ENCODE peak calls at places on chromosomes 5 and 9, in six cellular contexts. X is stimulated activated CD8-positive, alpha-beta memory T cell treated with anti-CD3 and anti-CD28 coated beads, Interleukin-2, amount 100 ng/mL, for 1 hour; C is RWPE1; P is nephron progenitor cell; R is neural crest cell; W is ovary. H is an unnamed sample.

GRCh38 chr9:114091711-114092110 is 7.4 kb downstream of the KIF12 start:
- DNase-seq in C (no peak), R (no peak), X (no peak), P (no peak), W (no peak), H (no peak)

GRCh38 chr5:123936548-123936947 is 424.6 kb downstream of the CSNK1G3 start:
- DNase-seq in P (peak), W (no peak), C (no peak), X (no peak), R (no peak), H (peak)

GRCh38 chr9:2181794-2182193 is 166.6 kb downstream of the SMARCA2 start:
- DNase-seq in C (peak), X (no peak), P (peak), R (peak), W (no peak), H (peak)

GRCh38 chr9:71816782-71817549 is 48.7 kb upstream of the CEMIP2 start:
- DNase-seq in W (no peak), P (no peak), X (no peak), C (no peak), R (no peak), H (peak)

GRCh38 chr9:92242115-92242778 is 51.2 kb downstream of the IARS1 start:
- DNase-seq in R (peak), W (peak), P (no peak), X (no peak), C (no peak), H (no peak)

GRCh38 chr9:129484325-129485000 is 136.4 kb downstream of the C9orf50 start:
- DNase-seq in P (no peak), C (no peak), X (no peak), W (no peak), R (no peak), H (no peak)

GRCh38 chr9:82538634-82539033 is 524.3 kb downstream of the RASEF start:
- DNase-seq in P (no peak), X (no peak), C (no peak), R (no peak), W (no peak), H (no peak)

GRCh38 chr5:123438902-123439301 is 15.7 kb upstream of the CEP120 start:
- DNase-seq in P (no peak), W (no peak), R (no peak), X (no peak), C (no peak), H (no peak)

GRCh38 chr9:134764870-134765269 is 115.7 kb upstream of the FCN2 start:
- DNase-seq in X (no peak), P (no peak), R (no peak), W (no peak), C (peak), H (no peak)

GRCh38 chr9:84207443-84208032 is 133.0 kb downstream of the SLC28A3 start:
- DNase-seq in P (no peak), W (no peak), R (no peak), C (no peak), X (no peak), H (no peak)

GRCh38 chr9:7613931-7614330 is 185.6 kb downstream of the DMAC1 start:
- DNase-seq in W (no peak), C (no peak), P (no peak), X (no peak), R (no peak), H (no peak)

GRCh38 chr5:97838214-97838613 is 655.2 kb upstream of the RIOK2 start:
- DNase-seq in X (no peak), C (peak), W (no peak), P (no peak), R (no peak), H (no peak)

GRCh38 chr9:2178034-2178734 is 163.0 kb downstream of the SMARCA2 start:
- DNase-seq in C (no peak), X (no peak), R (no peak), P (no peak), W (no peak), H (no peak)

GRCh38 chr5:155996123-155996522 is 330.8 kb upstream of the SGCD start:
- DNase-seq in P (no peak), R (no peak), W (no peak), X (no peak), C (no peak), H (no peak)

GRCh38 chr9:131421691-131422090 is 27.8 kb downstream of the PRRC2B start:
- DNase-seq in P (no peak), R (no peak), C (no peak), X (no peak), W (no peak), H (no peak)

GRCh38 chr9:107708786-107709185 is 219.2 kb upstream of the KLF4 start:
- DNase-seq in R (no peak), C (no peak), X (no peak), W (no peak), P (no peak), H (no peak)

GRCh38 chr5:173420108-173420507 is 91.9 kb upstream of the STC2 start:
- DNase-seq in W (no peak), P (no peak), R (no peak), C (no peak), X (no peak), H (no peak)

GRCh38 chr9:124284940-124285441 is 27.2 kb downstream of the NEK6 start:
- DNase-seq in X (no peak), W (no peak), R (peak), P (no peak), C (no peak), H (no peak)

GRCh38 chr5:61802456-61802855 is 470.4 kb downstream of the ZSWIM6 start:
- DNase-seq in X (no peak), W (no peak), C (no peak), P (no peak), R (no peak), H (no peak)

GRCh38 chr5:148998174-148998797 is 64.6 kb downstream of the SH3TC2 start:
- DNase-seq in C (peak), R (peak), W (no peak), P (no peak), X (no peak), H (no peak)

H was measured in glutamatergic neuron.